ENCODE peak calls at places on chromosome 16, in six cellular contexts. C, H, K, E, I and A are unnamed samples.

GRCh38 chr16:56871172-56871593 is 6.2 kb downstream of the SLC12A3 start:
- DNase-seq in E (no peak), K (no peak), H (no peak), I (no peak), C (no peak), A (no peak)

GRCh38 chr16:3880623-3881498 is at the start of gene CREBBP:
- DNase-seq in I (peak), E (peak), H (peak), K (peak), C (peak), A (peak)

GRCh38 chr16:70804153-70804728 is 3.3 kb upstream of the VAC14 start:
- DNase-seq in I (no peak), H (no peak), C (no peak), E (no peak), K (no peak), A (no peak)

GRCh38 chr16:1533443-1533951 is at the start of gene TMEM204:
- DNase-seq in K (no peak), H (no peak), I (no peak), E (no peak), C (no peak), A (peak)

GRCh38 chr16:83887088-83887487 is 11.8 kb upstream of the MLYCD start:
- DNase-seq in E (no peak), K (no peak), C (no peak), H (no peak), I (peak), A (no peak)

GRCh38 chr16:8931864-8932263 is 31.8 kb downstream of the USP7 start:
- DNase-seq in H (peak), E (peak), K (no peak), I (no peak), C (peak), A (peak)

GRCh38 chr16:84379008-84379730 is 10.8 kb downstream of the ATP2C2 start:
- DNase-seq in E (no peak), K (no peak), I (no peak), C (no peak), H (no peak), A (no peak)

GRCh38 chr16:13453325-13453724 is 466.6 kb upstream of the ERCC4 start:
- DNase-seq in I (peak), H (no peak), E (no peak), C (no peak), K (peak), A (no peak)

GRCh38 chr16:1474796-1475551 is at the start of gene CLCN7:
- DNase-seq in E (peak), H (peak), I (peak), K (peak), C (peak), A (peak)

GRCh38 chr16:30149250-30149885 is 26.3 kb upstream of the MAPK3 start:
- DNase-seq in C (no peak), K (no peak), H (no peak), E (no peak), I (no peak), A (no peak)

GRCh38 chr16:64751906-64752305 is 370.0 kb downstream of the CDH11 start:
- DNase-seq in K (no peak), C (no peak), E (no peak), I (no peak), H (no peak), A (no peak)

GRCh38 chr16:47657032-47657431 is 195.9 kb downstream of the PHKB start:
- DNase-seq in E (no peak), K (no peak), C (no peak), I (no peak), H (no peak), A (no peak)

GRCh38 chr16:62225675-62226074 is 189.4 kb upstream of the CDH8 start:
- DNase-seq in E (peak), I (peak), K (no peak), C (no peak), H (no peak), A (peak)

GRCh38 chr16:67718668-67719047 is 458 bp downstream of the GFOD2 start:
- DNase-seq in K (no peak), H (no peak), I (peak), C (no peak), E (no peak), A (no peak)

GRCh38 chr16:10990378-10990777 is 46.0 kb downstream of the CLEC16A start:
- DNase-seq in I (no peak), K (no peak), C (no peak), H (no peak), E (no peak), A (no peak)

GRCh38 chr16:10039220-10040096 is 142.8 kb downstream of the GRIN2A start:
- DNase-seq in H (no peak), I (no peak), K (peak), E (peak), C (no peak), A (peak)

GRCh38 chr16:56263711-56264608 is 72.7 kb downstream of the GNAO1 start:
- DNase-seq in H (no peak), I (no peak), E (no peak), C (no peak), K (no peak), A (no peak)

GRCh38 chr16:65415460-65415859 is 293.6 kb upstream of the CDH11 start:
- DNase-seq in K (no peak), I (no peak), E (no peak), C (no peak), H (no peak), A (no peak)

GRCh38 chr16:59249049-59249448 is 514.9 kb upstream of the GOT2 start:
- DNase-seq in C (no peak), E (no peak), I (no peak), H (no peak), K (no peak), A (peak)

GRCh38 chr16:58440094-58440493 is 47.8 kb downstream of the GINS3 start:
- DNase-seq in C (no peak), H (no peak), E (no peak), I (no peak), K (no peak), A (no peak)

GRCh38 chr16:24848065-24848464 is 2.3 kb downstream of the SLC5A11 start:
- DNase-seq in K (no peak), I (no peak), E (no peak), C (no peak), H (no peak), A (no peak)